ENCODE peak calls at places on chromosomes 13 and 19, in ten cellular contexts. L is transverse colon; D is HFF-Myc; Q is heart left ventricle; P is IMR-90; Y is adrenal gland; K is CD4-positive, alpha-beta T cell; A is tibial artery; S is breast epithelium; O is HFFc6. W is an unnamed sample.
A peak's percentile ranks its signal among the peaks of the same experiment; 100 is the strongest.

GRCh38 chr19:38599722-38600121 is 18.0 kb downstream of the MAP4K1 start:
- DNase-seq in O (no peak), S (no peak), K (no peak), D (no peak), P (no peak), A (no peak), Q (no peak), L (no peak), Y (no peak), W (no peak)

GRCh38 chr19:46256855-46257254 is 27.3 kb downstream of the IGFL1 start:
- DNase-seq in K (no peak), Y (no peak), O (no peak), D (no peak), P (peak; percentile 31), Q (no peak), A (no peak), L (no peak), S (no peak), W (no peak)

GRCh38 chr13:109781384-109782065 is 4.9 kb downstream of the IRS2 start:
- DNase-seq in K (no peak), O (no peak), L (no peak), A (peak; percentile 73), S (no peak), Q (no peak), Y (peak; percentile 87), P (no peak), D (no peak), W (peak; percentile 72)

GRCh38 chr13:60756306-60756705 is 359.3 kb downstream of the TDRD3 start:
- DNase-seq in O (no peak), D (no peak), K (no peak), A (no peak), P (no peak), Q (no peak), S (no peak), L (no peak), Y (no peak), W (no peak)

GRCh38 chr19:940591-941291 is 14.9 kb downstream of the ARID3A start:
- DNase-seq in L (peak; percentile 86), Y (peak; percentile 81), O (no peak), D (no peak), P (peak; percentile 57), A (peak; percentile 87), Q (peak; percentile 66), S (peak; percentile 42), K (peak; percentile 46), W (peak; percentile 92)

GRCh38 chr19:48724796-48725753 is 5.5 kb upstream of the MAMSTR start:
- DNase-seq in P (peak; percentile 93), L (peak; percentile 39), K (no peak), S (no peak), Y (peak; percentile 92), D (peak; percentile 91), O (peak; percentile 78), A (no peak), Q (peak; percentile 89), W (no peak)

GRCh38 chr13:24693862-24694471 is 13.8 kb downstream of the ATP12A start:
- DNase-seq in O (peak; percentile 42), A (peak; percentile 44), D (no peak), P (peak; percentile 55), S (no peak), Y (peak; percentile 71), K (no peak), L (peak; percentile 36), Q (peak; percentile 17), W (no peak)

GRCh38 chr13:77300176-77301141 is 26.4 kb downstream of the MYCBP2 start:
- DNase-seq in Y (no peak), K (no peak), P (peak; percentile 86), O (peak; percentile 66), A (no peak), Q (no peak), S (no peak), L (no peak), D (no peak), W (no peak)

GRCh38 chr19:16062789-16063188 is 13.5 kb upstream of the TPM4 start:
- DNase-seq in Q (peak; percentile 55), K (peak; percentile 64), A (no peak), P (no peak), D (no peak), S (no peak), Y (no peak), O (no peak), L (peak; percentile 78), W (no peak)
- TF ChIP-seq CTCF in Q (peak; percentile 82), K (peak; percentile 90), A (peak; percentile 55), P (peak; percentile 63), D (peak; percentile 97), S (peak; percentile 66), Y (peak; percentile 87), O (peak; percentile 92), L (peak; percentile 78), W (peak; percentile 94)

GRCh38 chr13:19958119-19959111 is at the start of gene ZMYM2:
- DNase-seq in Q (peak; percentile 99), P (peak; percentile 95), A (peak; percentile 99), K (peak; percentile 97), O (peak; percentile 95), L (peak; percentile 99), D (peak; percentile 71), S (peak; percentile 97), Y (peak; percentile 99), W (peak; percentile 99)

GRCh38 chr13:19959141-19959830 is 759 bp downstream of the ZMYM2 start:
- DNase-seq in D (no peak), O (peak; percentile 24), S (peak; percentile 30), A (peak; percentile 76), K (peak; percentile 40), Y (peak; percentile 77), L (peak; percentile 61), P (peak; percentile 39), Q (peak; percentile 54), W (peak; percentile 71)

GRCh38 chr13:19959831-19960672 is 1.5 kb downstream of the ZMYM2 start:
- DNase-seq in P (peak; percentile 90), K (peak; percentile 76), S (peak; percentile 80), Q (peak; percentile 85), L (peak; percentile 88), Y (peak; percentile 95), D (peak; percentile 67), A (peak; percentile 92), O (peak; percentile 91), W (peak; percentile 91)

GRCh38 chr13:19955873-19956559 is 2.5 kb upstream of the ZMYM2 start:
- DNase-seq in A (no peak), Q (no peak), S (no peak), L (no peak), O (no peak), K (no peak), Y (no peak), P (no peak), D (no peak), W (no peak)

DNA sequence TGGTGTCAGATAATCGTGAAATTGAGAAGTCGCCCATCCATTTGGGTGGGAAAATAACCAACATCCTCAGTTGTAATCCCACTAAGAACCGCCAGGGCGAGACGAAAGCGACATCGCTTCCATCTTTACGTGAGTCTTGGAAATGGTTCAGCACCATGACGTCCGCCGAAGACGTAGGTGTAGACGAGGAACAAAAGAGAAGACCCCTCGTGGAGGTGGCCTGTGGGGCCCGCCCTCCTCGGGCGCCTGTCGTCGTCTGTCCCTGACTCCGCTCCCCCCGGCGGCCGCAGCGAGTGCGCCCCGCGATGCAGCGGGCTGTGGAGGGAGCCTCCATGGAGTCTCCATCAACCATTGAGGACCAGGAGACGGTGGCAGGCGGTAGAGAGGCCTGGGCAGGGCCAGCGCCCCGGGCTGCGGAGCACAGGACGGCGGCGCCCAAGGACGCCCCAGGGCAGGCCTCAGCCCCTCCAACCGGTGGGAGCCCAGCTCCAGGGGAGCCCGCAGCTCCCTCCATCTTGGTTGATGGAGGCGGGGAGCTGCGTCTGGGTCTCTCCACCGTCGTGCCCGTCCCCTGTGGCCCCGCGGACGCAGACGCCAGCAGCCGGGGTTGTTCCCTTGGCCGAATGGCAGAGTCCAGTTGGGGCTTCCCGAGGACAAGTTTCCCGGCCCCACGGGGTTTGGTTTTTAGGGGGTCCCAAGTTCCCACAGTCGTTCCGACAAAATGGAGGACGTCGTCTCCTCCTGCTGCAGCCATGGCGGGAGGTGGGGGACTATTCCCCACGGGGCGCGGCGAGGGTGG is 1.0 kb upstream of the ZMYM2 start:
- DNase-seq in P (peak; percentile 18), S (peak; percentile 74), K (peak; percentile 69), D (peak; percentile 52), Y (peak; percentile 95), A (peak; percentile 85), O (peak; percentile 16), Q (peak; percentile 76), L (peak; percentile 82), W (peak; percentile 90)
- TF ChIP-seq CTCF in P (peak; percentile 31), S (peak; percentile 87), K (peak; percentile 79), D (peak; percentile 51), Y (peak; percentile 81), A (peak; percentile 74), O (peak; percentile 81), Q (peak; percentile 69), L (peak; percentile 87), W (peak; percentile 77)

GRCh38 chr19:33460221-33460908 is 61.2 kb downstream of the PEPD start:
- DNase-seq in S (no peak), Q (no peak), A (peak; percentile 48), L (no peak), O (no peak), P (no peak), D (no peak), K (no peak), Y (peak; percentile 40), W (no peak)

GRCh38 chr19:33458171-33458633 is 63.4 kb downstream of the PEPD start:
- DNase-seq in D (no peak), Y (peak; percentile 41), O (no peak), Q (no peak), P (no peak), K (no peak), L (no peak), A (peak; percentile 21), S (no peak), W (no peak)

GRCh38 chr19:33458807-33459206 is 62.8 kb downstream of the PEPD start:
- DNase-seq in S (no peak), Y (no peak), Q (no peak), K (no peak), L (no peak), A (peak; percentile 23), P (no peak), D (no peak), O (no peak), W (no peak)

GRCh38 chr19:33459691-33460090 is 61.9 kb downstream of the PEPD start:
- DNase-seq in S (no peak), Q (no peak), K (no peak), Y (peak; percentile 38), O (no peak), P (no peak), L (no peak), A (peak; percentile 40), D (no peak), W (peak; percentile 20)

GRCh38 chr19:33459220-33459619 is 62.4 kb downstream of the PEPD start:
- DNase-seq in L (no peak), D (no peak), P (no peak), A (no peak), Y (peak; percentile 46), K (no peak), O (no peak), Q (no peak), S (no peak), W (peak; percentile 26)
- TF ChIP-seq CTCF in L (no peak), D (no peak), P (no peak), A (no peak), Y (no peak), K (no peak), O (no peak), Q (no peak), S (no peak), W (no peak)

GRCh38 chr13:104532131-104532530 is 1465.9 kb upstream of the SLC10A2 start:
- DNase-seq in K (no peak), L (no peak), D (no peak), S (no peak), A (no peak), O (no peak), Y (no peak), Q (no peak), P (no peak), W (no peak)

GRCh38 chr13:104530741-104531140 is 1464.5 kb upstream of the SLC10A2 start:
- DNase-seq in A (no peak), Q (no peak), O (no peak), L (no peak), K (no peak), D (no peak), Y (no peak), S (no peak), P (no peak), W (no peak)

GRCh38 chr13:104534847-104535246 is 1468.6 kb upstream of the SLC10A2 start:
- DNase-seq in D (no peak), P (no peak), Y (no peak), A (no peak), O (no peak), L (no peak), K (no peak), Q (no peak), S (no peak), W (no peak)
- TF ChIP-seq CTCF in D (no peak), P (no peak), Y (peak; percentile 5), A (no peak), O (peak; percentile 13), L (no peak), K (no peak), Q (no peak), S (no peak), W (no peak)